ENCODE peak calls at places on chromosomes 13 and 19, in five cellular contexts. S is activated CD4-positive, alpha-beta T cell treated with anti-CD3 and anti-CD28 coated beads, Interleukin-2, amount 50 U/mL, for 1 hour; K is cardiac muscle cell; D is activated T-cell treated with anti-CD3 and anti-CD28 coated beads, Interleukin-2, amount 50 U/mL, for 72 hours; F is hypothalamus. C is an unnamed sample.
A peak's percentile ranks its signal among the peaks of the same experiment; 100 is the strongest.

GRCh38 chr19:13154241-13154778 is 4.1 kb downstream of the IER2 start:
- DNase-seq in D (peak; percentile 85), K (peak; percentile 97), F (peak; percentile 14), S (peak; percentile 49), C (peak; percentile 97)

GRCh38 chr19:46828484-46828883 is 22.2 kb downstream of the AP2S1 start:
- DNase-seq in D (peak; percentile 49), S (no peak), F (no peak), K (no peak), C (no peak)

GRCh38 chr13:79990048-79990447 is 350.9 kb downstream of the SPRY2 start:
- DNase-seq in D (no peak), S (no peak), F (no peak), K (no peak), C (no peak)

GRCh38 chr13:100673831-100674362 is 698 bp downstream of the TMTC4 start:
- DNase-seq in S (peak; percentile 17), K (peak; percentile 89), F (peak; percentile 42), D (peak; percentile 47), C (no peak)

GRCh38 chr13:26460652-26461051 is 96.8 kb upstream of the WASF3 start:
- DNase-seq in S (no peak), D (no peak), F (no peak), K (peak; percentile 34), C (no peak)

GRCh38 chr13:49524740-49525501 is 29.2 kb downstream of the PHF11 start:
- DNase-seq in S (no peak), D (no peak), K (no peak), F (no peak), C (no peak)

GRCh38 chr13:51101636-51102218 is 9.3 kb downstream of the C13orf42 start:
- DNase-seq in F (no peak), S (no peak), D (no peak), K (no peak), C (no peak)

GRCh38 chr19:55301459-55302331 is 17.9 kb downstream of the BRSK1 start:
- DNase-seq in F (peak; percentile 80), S (peak; percentile 93), K (peak; percentile 80), D (peak; percentile 97), C (peak; percentile 97)

GRCh38 chr19:42274065-42274682 is 5.1 kb downstream of the CIC start:
- DNase-seq in D (no peak), F (no peak), K (no peak), S (no peak), C (peak; percentile 78)

GRCh38 chr13:45105895-45106294 is 14.4 kb upstream of the GTF2F2 start:
- DNase-seq in S (no peak), D (no peak), K (no peak), F (no peak), C (no peak)

GRCh38 chr19:54207908-54208783 is 7.5 kb downstream of the RPS9 start:
- DNase-seq in D (peak; percentile 53), K (peak; percentile 100), S (no peak), F (no peak), C (peak; percentile 87)